ENCODE peak calls at places on chromosomes 16 and 17, in ten cellular contexts. One of them, this sample, is unnamed.

GRCh38 chr17:78645421-78646295 is 68.5 kb upstream of the DNAH17 start:
- DNase-seq in cardiac fibroblast: peak; percentile 58
- DNase-seq in tibial artery: peak; percentile 78
- DNase-seq in CD8-positive, alpha-beta T cell: peak; percentile 10
- DNase-seq in choroid plexus epithelial cell: peak; percentile 49
- DNase-seq in WERI-Rb-1: no peak
- DNase-seq in fibroblast of lung: no peak
- DNase-seq in heart left ventricle: peak; percentile 88
- DNase-seq in SK-N-SH: peak; percentile 18
- DNase-seq in epithelial cell of proximal tubule: no peak
- DNase-seq in this sample: peak; percentile 54

GRCh38 chr16:3490911-3491629 is 4.2 kb downstream of the C16orf90 start:
- DNase-seq in cardiac fibroblast: no peak
- DNase-seq in tibial artery: no peak
- DNase-seq in CD8-positive, alpha-beta T cell: no peak
- DNase-seq in choroid plexus epithelial cell: no peak
- DNase-seq in WERI-Rb-1: peak; percentile 48
- DNase-seq in fibroblast of lung: no peak
- DNase-seq in heart left ventricle: no peak
- DNase-seq in SK-N-SH: no peak
- DNase-seq in epithelial cell of proximal tubule: no peak
- DNase-seq in this sample: peak; percentile 63

GRCh38 chr16:85592700-85593502 is 20.2 kb upstream of the GSE1 start:
- DNase-seq in cardiac fibroblast: peak; percentile 34
- DNase-seq in tibial artery: no peak
- DNase-seq in CD8-positive, alpha-beta T cell: no peak
- DNase-seq in choroid plexus epithelial cell: peak; percentile 51
- DNase-seq in WERI-Rb-1: no peak
- DNase-seq in fibroblast of lung: peak; percentile 68
- DNase-seq in heart left ventricle: no peak
- DNase-seq in SK-N-SH: no peak
- DNase-seq in epithelial cell of proximal tubule: no peak
- DNase-seq in this sample: no peak

GRCh38 chr17:44840936-44841335 is 6.7 kb upstream of the HIGD1B start:
- DNase-seq in cardiac fibroblast: no peak
- DNase-seq in tibial artery: no peak
- DNase-seq in CD8-positive, alpha-beta T cell: no peak
- DNase-seq in choroid plexus epithelial cell: no peak
- DNase-seq in WERI-Rb-1: no peak
- DNase-seq in fibroblast of lung: no peak
- DNase-seq in heart left ventricle: no peak
- DNase-seq in SK-N-SH: no peak
- DNase-seq in epithelial cell of proximal tubule: no peak
- DNase-seq in this sample: no peak

GRCh38 chr16:892536-893255 is 78.1 kb downstream of the LMF1 start:
- DNase-seq in cardiac fibroblast: no peak
- DNase-seq in tibial artery: no peak
- DNase-seq in CD8-positive, alpha-beta T cell: no peak
- DNase-seq in choroid plexus epithelial cell: peak; percentile 6
- DNase-seq in WERI-Rb-1: no peak
- DNase-seq in fibroblast of lung: no peak
- DNase-seq in heart left ventricle: no peak
- DNase-seq in SK-N-SH: no peak
- DNase-seq in epithelial cell of proximal tubule: no peak
- DNase-seq in this sample: no peak

GRCh38 chr17:41511130-41511529 is 5.7 kb upstream of the KRT13 start:
- DNase-seq in cardiac fibroblast: no peak
- DNase-seq in tibial artery: no peak
- DNase-seq in CD8-positive, alpha-beta T cell: no peak
- DNase-seq in choroid plexus epithelial cell: no peak
- DNase-seq in WERI-Rb-1: peak; percentile 78
- DNase-seq in fibroblast of lung: no peak
- DNase-seq in heart left ventricle: no peak
- DNase-seq in SK-N-SH: no peak
- DNase-seq in epithelial cell of proximal tubule: no peak
- DNase-seq in this sample: no peak

GRCh38 chr16:66289986-66290385 is 76.5 kb upstream of the CDH5 start:
- DNase-seq in cardiac fibroblast: no peak
- DNase-seq in tibial artery: no peak
- DNase-seq in CD8-positive, alpha-beta T cell: no peak
- DNase-seq in choroid plexus epithelial cell: no peak
- DNase-seq in WERI-Rb-1: no peak
- DNase-seq in fibroblast of lung: no peak
- DNase-seq in heart left ventricle: no peak
- DNase-seq in SK-N-SH: no peak
- DNase-seq in epithelial cell of proximal tubule: no peak
- DNase-seq in this sample: no peak

GRCh38 chr17:41504126-41504977 is 1.1 kb downstream of the KRT13 start:
- DNase-seq in cardiac fibroblast: no peak
- DNase-seq in tibial artery: no peak
- DNase-seq in CD8-positive, alpha-beta T cell: no peak
- DNase-seq in choroid plexus epithelial cell: peak; percentile 33
- DNase-seq in WERI-Rb-1: no peak
- DNase-seq in fibroblast of lung: no peak
- DNase-seq in heart left ventricle: no peak
- DNase-seq in SK-N-SH: no peak
- DNase-seq in epithelial cell of proximal tubule: no peak
- DNase-seq in this sample: no peak

GRCh38 chr17:28916302-28916934 is 13.5 kb upstream of the DHRS13 start:
- DNase-seq in cardiac fibroblast: peak; percentile 66
- DNase-seq in tibial artery: peak; percentile 51
- DNase-seq in CD8-positive, alpha-beta T cell: no peak
- DNase-seq in choroid plexus epithelial cell: peak; percentile 72
- DNase-seq in WERI-Rb-1: peak; percentile 65
- DNase-seq in fibroblast of lung: peak; percentile 25
- DNase-seq in heart left ventricle: no peak
- DNase-seq in SK-N-SH: peak; percentile 49
- DNase-seq in epithelial cell of proximal tubule: no peak
- DNase-seq in this sample: no peak

DNA sequence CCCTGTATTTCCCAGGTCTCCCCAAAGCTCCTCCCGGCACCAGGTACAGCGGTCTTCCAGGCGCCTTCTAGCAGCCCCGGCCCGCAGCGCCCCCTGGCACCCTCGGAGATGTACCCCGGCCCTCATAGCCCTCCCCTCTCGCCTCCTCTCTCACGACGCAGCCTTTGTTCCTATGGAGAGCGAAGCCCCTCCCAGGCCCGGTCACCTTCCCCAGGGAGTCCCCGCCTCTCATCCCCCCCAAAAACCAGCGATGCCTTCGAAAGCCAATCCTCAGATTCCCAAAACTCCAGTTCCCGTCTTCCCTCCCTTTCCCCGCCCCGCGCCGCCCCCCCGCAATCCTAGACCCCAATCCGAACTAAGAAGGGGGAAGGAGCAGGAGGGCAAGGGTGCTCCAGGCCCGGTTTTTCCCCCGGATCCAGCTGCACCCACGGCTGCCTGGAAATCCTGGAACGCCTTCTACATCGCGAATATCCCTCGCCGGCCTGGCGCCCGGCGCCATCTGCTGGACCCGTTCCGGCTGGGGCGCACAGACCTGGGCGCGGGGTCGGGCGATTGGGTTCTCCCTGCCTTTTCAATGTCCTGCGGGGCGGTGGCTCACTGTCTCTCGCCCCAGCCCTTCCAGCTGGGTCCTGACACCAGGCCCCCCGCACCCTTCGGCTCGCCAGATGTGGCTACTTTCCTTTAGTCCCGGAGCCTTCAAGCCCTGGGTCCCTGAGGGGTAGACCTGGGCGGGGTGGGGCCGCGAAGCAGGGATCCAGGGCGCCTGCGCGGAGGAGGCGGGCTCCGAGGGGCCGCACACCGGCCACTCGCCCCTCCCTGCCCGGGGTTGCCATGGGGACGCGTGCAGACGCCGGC is at the start of gene DNAH2:
- DNase-seq in cardiac fibroblast: peak; percentile 96
- DNase-seq in tibial artery: peak; percentile 55
- DNase-seq in CD8-positive, alpha-beta T cell: no peak
- DNase-seq in choroid plexus epithelial cell: peak; percentile 84
- DNase-seq in WERI-Rb-1: peak; percentile 96
- DNase-seq in fibroblast of lung: peak; percentile 96
- DNase-seq in heart left ventricle: peak; percentile 82
- DNase-seq in SK-N-SH: peak; percentile 97
- DNase-seq in epithelial cell of proximal tubule: peak; percentile 13
- DNase-seq in this sample: peak; percentile 87
- TF ChIP-seq CTCF in cardiac fibroblast: peak; percentile 40
- TF ChIP-seq CTCF in tibial artery: peak; percentile 38
- TF ChIP-seq CTCF in CD8-positive, alpha-beta T cell: no peak
- TF ChIP-seq CTCF in choroid plexus epithelial cell: peak; percentile 60
- TF ChIP-seq CTCF in WERI-Rb-1: peak; percentile 69
- TF ChIP-seq CTCF in fibroblast of lung: peak; percentile 31
- TF ChIP-seq CTCF in heart left ventricle: peak; percentile 64
- TF ChIP-seq CTCF in SK-N-SH: peak; percentile 58
- TF ChIP-seq CTCF in epithelial cell of proximal tubule: peak; percentile 61
- TF ChIP-seq CTCF in this sample: peak; percentile 40

GRCh38 chr16:49312389-49312990 is 30.9 kb upstream of the CBLN1 start:
- DNase-seq in cardiac fibroblast: no peak
- DNase-seq in tibial artery: no peak
- DNase-seq in CD8-positive, alpha-beta T cell: no peak
- DNase-seq in choroid plexus epithelial cell: no peak
- DNase-seq in WERI-Rb-1: no peak
- DNase-seq in fibroblast of lung: no peak
- DNase-seq in heart left ventricle: no peak
- DNase-seq in SK-N-SH: no peak
- DNase-seq in epithelial cell of proximal tubule: no peak
- DNase-seq in this sample: no peak
- H3K4me3 ChIP-seq in cardiac fibroblast: no peak overlapping the region
- H3K4me3 ChIP-seq in tibial artery: no peak overlapping the region
- H3K4me3 ChIP-seq in CD8-positive, alpha-beta T cell: no peak overlapping the region
- H3K4me3 ChIP-seq in choroid plexus epithelial cell: no peak overlapping the region
- H3K4me3 ChIP-seq in WERI-Rb-1: no peak overlapping the region
- H3K4me3 ChIP-seq in fibroblast of lung: no peak overlapping the region
- H3K4me3 ChIP-seq in heart left ventricle: no peak overlapping the region
- H3K4me3 ChIP-seq in SK-N-SH: no peak overlapping the region
- H3K4me3 ChIP-seq in epithelial cell of proximal tubule: no peak overlapping the region
- H3K4me3 ChIP-seq in this sample: no peak overlapping the region

GRCh38 chr17:16922386-16923096 is 49.4 kb downstream of the TNFRSF13B start:
- DNase-seq in cardiac fibroblast: no peak
- DNase-seq in tibial artery: peak; percentile 15
- DNase-seq in CD8-positive, alpha-beta T cell: no peak
- DNase-seq in choroid plexus epithelial cell: peak; percentile 33
- DNase-seq in WERI-Rb-1: no peak
- DNase-seq in fibroblast of lung: no peak
- DNase-seq in heart left ventricle: no peak
- DNase-seq in SK-N-SH: no peak
- DNase-seq in epithelial cell of proximal tubule: no peak
- DNase-seq in this sample: no peak
- TF ChIP-seq CTCF in cardiac fibroblast: peak; percentile 4
- TF ChIP-seq CTCF in tibial artery: no peak
- TF ChIP-seq CTCF in CD8-positive, alpha-beta T cell: no peak
- TF ChIP-seq CTCF in choroid plexus epithelial cell: peak; percentile 29
- TF ChIP-seq CTCF in WERI-Rb-1: peak; percentile 41
- TF ChIP-seq CTCF in fibroblast of lung: no peak
- TF ChIP-seq CTCF in heart left ventricle: no peak
- TF ChIP-seq CTCF in SK-N-SH: no peak
- TF ChIP-seq CTCF in epithelial cell of proximal tubule: peak; percentile 46
- TF ChIP-seq CTCF in this sample: peak; percentile 13

GRCh38 chr16:58195771-58196170 is 2.1 kb downstream of the CSNK2A2 start:
- DNase-seq in cardiac fibroblast: no peak
- DNase-seq in tibial artery: no peak
- DNase-seq in CD8-positive, alpha-beta T cell: no peak
- DNase-seq in choroid plexus epithelial cell: no peak
- DNase-seq in WERI-Rb-1: no peak
- DNase-seq in fibroblast of lung: no peak
- DNase-seq in heart left ventricle: no peak
- DNase-seq in SK-N-SH: no peak
- DNase-seq in epithelial cell of proximal tubule: no peak
- DNase-seq in this sample: no peak
- H3K4me3 ChIP-seq in cardiac fibroblast: no peak overlapping the region
- H3K4me3 ChIP-seq in tibial artery: no peak overlapping the region
- H3K4me3 ChIP-seq in CD8-positive, alpha-beta T cell: no peak overlapping the region
- H3K4me3 ChIP-seq in choroid plexus epithelial cell: no peak overlapping the region
- H3K4me3 ChIP-seq in WERI-Rb-1: no peak overlapping the region
- H3K4me3 ChIP-seq in fibroblast of lung: no peak overlapping the region
- H3K4me3 ChIP-seq in heart left ventricle: no peak overlapping the region
- H3K4me3 ChIP-seq in SK-N-SH: no peak overlapping the region
- H3K4me3 ChIP-seq in epithelial cell of proximal tubule: no peak overlapping the region
- H3K4me3 ChIP-seq in this sample: no peak overlapping the region

DNA sequence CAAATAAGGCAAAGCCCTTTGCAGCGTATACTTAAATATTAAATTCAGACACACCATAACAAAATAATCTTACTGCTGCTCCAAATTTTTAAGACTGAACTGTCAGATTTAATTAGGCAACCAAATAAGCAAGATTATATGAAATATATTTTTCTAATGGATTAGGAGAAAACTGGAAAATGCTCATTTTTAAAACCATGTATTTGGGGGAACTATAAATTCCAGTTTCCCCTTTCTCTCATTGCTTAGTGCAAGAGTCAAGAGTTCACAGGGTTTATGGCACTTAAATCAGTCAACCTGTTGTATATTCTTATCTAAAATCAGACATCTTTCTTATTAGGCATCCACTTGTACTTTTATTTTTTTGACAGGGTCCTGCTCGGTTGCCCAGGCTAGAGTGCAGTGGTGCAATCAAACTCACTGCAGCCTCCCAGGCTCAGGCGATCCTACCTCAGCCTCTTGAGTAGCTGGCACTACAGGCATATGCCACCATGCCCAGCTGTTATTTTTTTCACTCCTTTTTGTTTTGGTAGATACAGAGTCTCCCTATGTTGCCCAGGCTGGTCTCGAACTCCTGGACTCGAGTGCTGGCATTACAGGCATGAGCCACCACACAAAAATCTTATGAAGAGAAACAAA is 2.1 kb upstream of the KANSL1 start:
- DNase-seq in cardiac fibroblast: no peak
- DNase-seq in tibial artery: no peak
- DNase-seq in CD8-positive, alpha-beta T cell: no peak
- DNase-seq in choroid plexus epithelial cell: no peak
- DNase-seq in WERI-Rb-1: no peak
- DNase-seq in fibroblast of lung: no peak
- DNase-seq in heart left ventricle: no peak
- DNase-seq in SK-N-SH: no peak
- DNase-seq in epithelial cell of proximal tubule: no peak
- DNase-seq in this sample: no peak
- TF ChIP-seq CTCF in cardiac fibroblast: no peak
- TF ChIP-seq CTCF in tibial artery: no peak
- TF ChIP-seq CTCF in CD8-positive, alpha-beta T cell: no peak
- TF ChIP-seq CTCF in choroid plexus epithelial cell: no peak
- TF ChIP-seq CTCF in WERI-Rb-1: no peak
- TF ChIP-seq CTCF in fibroblast of lung: no peak
- TF ChIP-seq CTCF in heart left ventricle: no peak
- TF ChIP-seq CTCF in SK-N-SH: no peak
- TF ChIP-seq CTCF in epithelial cell of proximal tubule: no peak
- TF ChIP-seq CTCF in this sample: no peak

GRCh38 chr17:64016974-64017373 is 3.5 kb downstream of the ICAM2 start:
- DNase-seq in cardiac fibroblast: no peak
- DNase-seq in tibial artery: no peak
- DNase-seq in CD8-positive, alpha-beta T cell: no peak
- DNase-seq in choroid plexus epithelial cell: no peak
- DNase-seq in WERI-Rb-1: no peak
- DNase-seq in fibroblast of lung: no peak
- DNase-seq in heart left ventricle: no peak
- DNase-seq in SK-N-SH: no peak
- DNase-seq in epithelial cell of proximal tubule: no peak
- DNase-seq in this sample: no peak
- H3K4me3 ChIP-seq in cardiac fibroblast: no peak overlapping the region
- H3K4me3 ChIP-seq in tibial artery: no peak overlapping the region
- H3K4me3 ChIP-seq in CD8-positive, alpha-beta T cell: peak overlapping the region; percentile 17
- H3K4me3 ChIP-seq in choroid plexus epithelial cell: no peak overlapping the region
- H3K4me3 ChIP-seq in WERI-Rb-1: no peak overlapping the region
- H3K4me3 ChIP-seq in fibroblast of lung: no peak overlapping the region
- H3K4me3 ChIP-seq in heart left ventricle: no peak overlapping the region
- H3K4me3 ChIP-seq in SK-N-SH: no peak overlapping the region
- H3K4me3 ChIP-seq in epithelial cell of proximal tubule: no peak overlapping the region
- H3K4me3 ChIP-seq in this sample: no peak overlapping the region

This sample was measured in BE2C.